ENCODE peak calls at places on chromosomes 7 and 10, in ten cellular contexts. L is neural progenitor cell, F is fibroblast of lung, B is MM.1S, D is HepG2, O is GM23338, E is A673, C is PC-9, U is DND-41, Q is hepatocyte. X is an unnamed sample.

GRCh38 chr7:31058122-31058521 is 6.0 kb downstream of the ADCYAP1R1 start:
- DNase-seq in D (no peak), F (peak; percentile 32), C (no peak), L (no peak), U (no peak), B (no peak), Q (no peak), O (no peak), E (no peak), X (peak; percentile 45)

GRCh38 chr10:6321880-6322279 is 119.1 kb downstream of the PFKFB3 start:
- DNase-seq in F (peak; percentile 43), Q (no peak), B (no peak), L (no peak), O (no peak), C (no peak), E (no peak), D (no peak), U (no peak), X (peak; percentile 67)

GRCh38 chr10:37495415-37495814 is 362.0 kb downstream of the ZNF248 start:
- DNase-seq in Q (no peak), O (no peak), C (no peak), E (peak; percentile 21), D (no peak), B (peak; percentile 50), U (no peak), L (peak; percentile 9), F (no peak), X (peak; percentile 31)

GRCh38 chr7:37446371-37446770 is 2.3 kb downstream of the ELMO1 start:
- DNase-seq in Q (peak; percentile 24), O (no peak), E (no peak), B (no peak), U (no peak), C (no peak), F (no peak), L (no peak), D (no peak), X (no peak)

GRCh38 chr10:81548160-81548559 is 326.8 kb upstream of the NRG3 start:
- DNase-seq in B (no peak), L (peak; percentile 55), F (no peak), D (no peak), C (no peak), Q (no peak), E (no peak), O (peak; percentile 1), U (no peak), X (no peak)

GRCh38 chr7:153518201-153518984 is 533.8 kb upstream of the DPP6 start:
- DNase-seq in O (no peak), D (no peak), U (no peak), L (no peak), Q (no peak), C (no peak), F (no peak), B (no peak), E (no peak), X (no peak)

GRCh38 chr7:134720091-134720935 is 59.1 kb upstream of the CALD1 start:
- DNase-seq in O (no peak), D (no peak), C (no peak), L (no peak), E (no peak), F (peak; percentile 80), U (no peak), B (no peak), Q (no peak), X (peak; percentile 51)

GRCh38 chr7:68717176-68717575 is 881.1 kb upstream of the AUTS2 start:
- DNase-seq in Q (no peak), O (no peak), U (no peak), C (no peak), D (no peak), E (no peak), F (no peak), L (no peak), B (no peak), X (no peak)

GRCh38 chr7:29883462-29884398 is 77.4 kb downstream of the WIPF3 start:
- DNase-seq in D (no peak), Q (peak; percentile 21), U (no peak), O (peak; percentile 85), L (peak; percentile 78), F (no peak), C (no peak), E (no peak), B (no peak), X (no peak)

GRCh38 chr7:103116511-103116910 is 32.4 kb downstream of the NAPEPLD start:
- DNase-seq in C (no peak), O (no peak), L (no peak), U (no peak), D (no peak), F (no peak), E (no peak), Q (no peak), B (no peak), X (no peak)

GRCh38 chr7:92631067-92631829 is 41.1 kb upstream of the FAM133B start:
- DNase-seq in C (no peak), E (no peak), O (no peak), L (no peak), F (no peak), B (no peak), U (peak; percentile 63), D (no peak), Q (no peak), X (no peak)

GRCh38 chr10:86299562-86299961 is 67.0 kb downstream of the GRID1 start:
- DNase-seq in U (no peak), D (no peak), B (no peak), O (no peak), Q (no peak), C (no peak), E (no peak), F (no peak), L (no peak), X (no peak)

GRCh38 chr10:68633816-68634466 is 73.8 kb downstream of the TET1 start:
- DNase-seq in E (no peak), Q (no peak), U (no peak), F (no peak), O (no peak), C (no peak), L (no peak), D (no peak), B (no peak), X (no peak)

GRCh38 chr10:29321656-29322055 is 32.8 kb downstream of the LYZL1 start:
- DNase-seq in U (no peak), O (no peak), L (no peak), Q (no peak), B (no peak), C (no peak), F (no peak), D (no peak), E (no peak), X (no peak)
- TF ChIP-seq EZH2 in U (no peak), O (no peak), L (no peak), Q (no peak), B (no peak), C (no peak), F (no peak), D (no peak), E (no peak), X (no peak)

GRCh38 chr10:99233000-99233679 is 2.5 kb downstream of the HPSE2 start:
- DNase-seq in D (no peak), L (peak; percentile 24), F (no peak), B (no peak), E (no peak), C (no peak), O (peak; percentile 30), U (no peak), Q (no peak), X (no peak)

GRCh38 chr10:99234739-99235468 is 748 bp downstream of the HPSE2 start:
- DNase-seq in E (no peak), F (peak; percentile 0), Q (peak; percentile 8), C (no peak), O (peak; percentile 26), U (no peak), L (peak; percentile 58), B (peak; percentile 18), D (no peak), X (peak; percentile 24)

GRCh38 chr10:99233680-99234018 is 2.0 kb downstream of the HPSE2 start:
- DNase-seq in D (no peak), F (no peak), O (no peak), E (no peak), C (no peak), Q (no peak), U (no peak), B (no peak), L (peak; percentile 44), X (no peak)

GRCh38 chr10:99234067-99234738 is 1.4 kb downstream of the HPSE2 start:
- DNase-seq in D (no peak), E (peak; percentile 37), B (peak; percentile 94), L (peak; percentile 79), O (peak; percentile 78), Q (peak; percentile 71), C (no peak), F (peak; percentile 43), U (no peak), X (peak; percentile 77)

GRCh38 chr10:99232357-99232999 is 3.2 kb downstream of the HPSE2 start:
- DNase-seq in E (peak; percentile 15), U (no peak), L (peak; percentile 77), C (no peak), F (no peak), Q (peak; percentile 36), O (peak; percentile 73), B (no peak), D (no peak), X (peak; percentile 21)
- TF ChIP-seq EZH2 in E (no peak), U (no peak), L (peak; percentile 75), C (no peak), F (peak; percentile 27), Q (peak; percentile 75), O (no peak), B (no peak), D (no peak), X (no peak)

DNA sequence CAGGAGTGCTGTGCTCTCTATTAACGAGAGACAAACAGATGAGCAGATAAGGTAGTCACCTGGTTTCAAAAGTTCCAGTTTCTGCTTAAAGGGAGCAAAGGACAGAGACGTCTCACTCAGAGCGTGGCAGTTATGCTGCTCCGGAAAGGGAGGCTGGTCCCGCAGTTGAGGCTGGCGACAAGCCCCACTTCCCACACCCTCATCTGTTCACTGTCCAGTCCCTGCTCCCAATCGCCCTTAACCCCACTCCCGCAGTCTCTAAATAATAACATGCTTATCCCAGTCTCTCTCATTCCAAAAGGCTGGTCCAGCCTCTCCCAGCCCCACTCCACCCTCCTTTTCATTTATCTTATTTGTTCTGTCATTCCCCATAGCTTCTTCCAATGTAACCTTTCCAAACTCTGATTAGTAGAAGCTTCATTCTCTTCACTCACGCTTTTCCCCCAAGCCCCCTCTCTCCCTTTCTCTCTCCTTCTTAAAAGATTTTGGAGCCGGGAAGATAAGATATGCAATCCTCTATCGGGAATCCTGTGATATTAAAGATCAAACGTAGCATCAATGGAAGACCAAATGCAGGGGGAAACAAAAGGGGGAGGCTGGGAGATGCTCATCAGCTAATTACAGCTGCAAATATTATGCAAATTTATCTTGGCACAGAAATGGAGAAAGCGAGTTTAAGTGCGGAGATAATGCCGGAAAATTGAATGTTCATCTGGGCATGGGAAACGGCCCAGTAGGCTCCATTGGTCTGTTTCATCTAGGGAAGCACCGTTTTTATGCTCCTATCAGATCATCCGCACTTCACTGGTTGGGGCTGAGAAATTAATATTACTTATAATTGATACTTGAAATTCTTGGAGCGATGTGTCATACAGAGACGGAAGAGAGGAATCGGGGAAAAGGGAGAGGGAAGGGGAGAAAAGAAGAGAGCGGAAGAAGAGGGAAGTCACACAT is 16.3 kb upstream of the GATA3 start:
- DNase-seq in B (no peak), L (peak; percentile 33), U (no peak), D (no peak), O (no peak), C (no peak), Q (no peak), E (no peak), F (no peak), X (no peak)
- TF ChIP-seq EZH2 in B (no peak), L (peak; percentile 91), U (no peak), D (peak; percentile 59), O (peak; percentile 96), C (no peak), Q (peak; percentile 92), E (peak; percentile 99), F (peak; percentile 83), X (peak; percentile 93)

GRCh38 chr7:128405345-128406146 is 4.2 kb downstream of the IMPDH1 start:
- DNase-seq in C (peak; percentile 58), B (peak; percentile 75), U (peak; percentile 69), E (peak; percentile 74), Q (peak; percentile 74), D (no peak), F (peak; percentile 45), L (peak; percentile 87), O (peak; percentile 64), X (peak; percentile 75)
- TF ChIP-seq EZH2 in C (no peak), B (no peak), U (peak; percentile 55), E (no peak), Q (no peak), D (no peak), F (no peak), L (no peak), O (no peak), X (no peak)

X was measured in GM23248.